ENCODE peak calls at places on chromosome 14, in five cellular contexts. K, F, I, B and P are unnamed samples. For H3K36me3, the result is how much of the 10 kb centered on the place peaks cover.

GRCh38 chr14:99529899-99530298 is 48.7 kb downstream of the CCNK start:
- DNase-seq in K (no peak), F (no peak), I (no peak), B (no peak), P (peak)

GRCh38 chr14:96145116-96145864 is 59.3 kb upstream of the BDKRB2 start:
- DNase-seq in K (no peak), F (no peak), I (no peak), B (no peak), P (no peak)

GRCh38 chr14:20667957-20668356 is 16.4 kb upstream of the RNASE4 start:
- DNase-seq in K (no peak), F (no peak), I (no peak), B (no peak), P (no peak)

GRCh38 chr14:65927871-65928270 is 515.3 kb downstream of the FUT8 start:
- DNase-seq in K (peak), F (no peak), I (peak), B (peak), P (no peak)

GRCh38 chr14:75295061-75295461 is 16.4 kb downstream of the FOS start:
- DNase-seq in K (peak), F (peak), I (peak), B (peak), P (peak)

GRCh38 chr14:19754172-19754571 is 10.8 kb downstream of the OR4Q3 start:
- DNase-seq in K (no peak), F (no peak), I (no peak), B (no peak), P (no peak)

GRCh38 chr14:79064200-79064599 is 894.0 kb downstream of the NRXN3 start:
- DNase-seq in K (no peak), F (no peak), I (no peak), B (no peak), P (no peak)

GRCh38 chr14:30869525-30870150 is 4.7 kb upstream of the COCH start:
- DNase-seq in K (no peak), F (no peak), I (no peak), B (no peak), P (no peak)

DNA sequence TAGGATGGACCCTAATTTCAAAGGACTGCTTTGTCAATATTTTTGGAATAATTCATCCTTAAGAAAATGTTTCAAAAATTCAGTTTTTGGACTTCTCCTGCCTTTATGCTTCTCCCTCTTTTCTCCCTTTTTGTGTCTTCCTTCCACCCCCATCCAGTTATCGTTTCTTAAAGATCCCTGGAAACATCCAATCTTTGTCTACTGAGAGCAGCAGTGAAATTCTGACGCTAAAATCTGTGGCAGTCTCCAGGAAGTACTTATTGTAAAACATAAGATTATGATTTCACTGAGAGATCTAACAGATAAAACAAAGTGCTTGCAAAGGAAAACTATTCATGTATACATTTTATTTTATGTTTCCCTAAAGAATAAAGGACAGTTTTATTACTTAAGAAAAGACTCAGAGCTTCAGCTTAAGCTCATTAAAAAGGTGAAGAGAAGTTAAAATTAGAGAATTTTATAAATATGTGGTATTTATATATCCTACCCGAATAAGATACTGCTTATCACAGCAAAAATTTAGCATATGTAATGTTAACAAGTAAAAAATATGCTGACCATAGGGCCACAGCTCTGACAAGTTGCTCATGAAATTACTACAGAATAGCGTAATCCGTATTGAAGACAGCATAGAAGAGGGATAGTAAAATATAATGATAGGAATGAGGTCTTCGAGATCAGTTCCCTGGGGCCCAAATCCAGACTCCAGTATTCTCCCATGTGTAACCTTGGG is 6.9 kb downstream of the FRMD6 start:
- DNase-seq in K (no peak), F (no peak), I (no peak), B (no peak), P (no peak)
- H3K4me3 ChIP-seq in K (no peak), F (no peak), I (no peak), B (no peak), P (no peak)

GRCh38 chr14:67335781-67336180 is 23.8 kb downstream of the ATP6V1D start:
- DNase-seq in K (peak), F (no peak), I (peak), B (peak), P (no peak)
- H3K36me3 ChIP-seq in K (half or more), F (half or more), I (under half), B (under half), P (half or more)

GRCh38 chr14:103611215-103611614 is 17.8 kb upstream of the KLC1 start:
- DNase-seq in K (no peak), F (no peak), I (no peak), B (no peak), P (no peak)

GRCh38 chr14:103604620-103605019 is 24.4 kb upstream of the KLC1 start:
- DNase-seq in K (no peak), F (no peak), I (no peak), B (no peak), P (no peak)

GRCh38 chr14:103607822-103608221 is 21.2 kb upstream of the KLC1 start:
- DNase-seq in K (no peak), F (no peak), I (no peak), B (no peak), P (no peak)

GRCh38 chr14:103607039-103607668 is 21.9 kb upstream of the KLC1 start:
- DNase-seq in K (peak), F (peak), I (peak), B (peak), P (no peak)
- TF ChIP-seq CTCF in K (no peak), F (peak), I (peak), B (peak), P (no peak)

GRCh38 chr14:23181453-23181852 is 2.0 kb downstream of the SLC7A8 start:
- DNase-seq in K (no peak), F (no peak), I (no peak), B (no peak), P (no peak)
- H3K4me3 ChIP-seq in K (peak), F (peak), I (peak), B (peak), P (no peak)

GRCh38 chr14:92800012-92800411 is 5.9 kb downstream of the GOLGA5 start:
- DNase-seq in K (no peak), F (no peak), I (no peak), B (no peak), P (no peak)
- H3K36me3 ChIP-seq in K (under half), F (under half), I (under half), B (under half), P (under half)

DNA sequence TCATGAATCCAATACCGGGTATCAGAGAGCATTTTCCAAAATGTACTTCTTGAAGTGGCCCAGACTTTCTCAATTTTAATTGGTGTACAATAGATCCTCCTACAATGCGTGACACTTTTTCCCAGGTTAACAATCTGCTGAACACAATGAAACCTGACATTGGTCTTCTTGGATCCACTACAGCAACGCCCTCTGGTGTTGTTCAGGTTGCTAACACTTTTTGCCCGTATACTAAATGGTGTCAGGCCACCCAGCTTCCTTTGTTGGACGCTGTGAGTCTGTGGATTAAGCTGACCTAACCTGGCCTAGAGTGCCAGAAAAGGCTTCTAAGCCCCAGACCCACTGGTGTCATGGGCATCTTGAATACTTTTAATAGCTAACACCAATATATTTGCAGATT is 89.2 kb downstream of the KCNK10 start:
- DNase-seq in K (peak), F (no peak), I (peak), B (peak), P (no peak)
- TF ChIP-seq CTCF in K (peak), F (no peak), I (peak), B (peak), P (no peak)

GRCh38 chr14:103013028-103013427 is 44.3 kb downstream of the CDC42BPB start:
- DNase-seq in K (no peak), F (no peak), I (no peak), B (no peak), P (no peak)

GRCh38 chr14:103015426-103015825 is 41.9 kb downstream of the CDC42BPB start:
- DNase-seq in K (no peak), F (no peak), I (no peak), B (no peak), P (no peak)

GRCh38 chr14:103014466-103015319 is 42.7 kb downstream of the CDC42BPB start:
- DNase-seq in K (peak), F (no peak), I (peak), B (no peak), P (no peak)

GRCh38 chr14:103016594-103016993 is 40.8 kb downstream of the CDC42BPB start:
- DNase-seq in K (no peak), F (no peak), I (no peak), B (no peak), P (no peak)

GRCh38 chr14:103016071-103016470 is 41.3 kb downstream of the CDC42BPB start:
- DNase-seq in K (no peak), F (peak), I (no peak), B (no peak), P (no peak)
- H3K4me3 ChIP-seq in K (no peak), F (no peak), I (no peak), B (no peak), P (no peak)

GRCh38 chr14:83197271-83197670 is 1663.6 kb upstream of the SEL1L start:
- DNase-seq in K (no peak), F (no peak), I (no peak), B (no peak), P (no peak)
- H3K36me3 ChIP-seq in K (under half), F (under half), I (under half), B (under half), P (under half)